ENCODE peak calls at places on chromosome 22, in five cellular contexts. M, Q, S, H and G are unnamed samples. For H3K36me3, the result is how much of the 10 kb centered on the place peaks cover.

GRCh38 chr22:36982136-36982535 is 37.1 kb downstream of the TST start:
- DNase-seq in M (no peak), Q (no peak), S (no peak), H (no peak), G (no peak)

GRCh38 chr22:30649430-30650007 is 13.9 kb downstream of the SLC35E4 start:
- DNase-seq in M (peak), Q (no peak), S (no peak), H (peak), G (peak)

GRCh38 chr22:40413873-40414272 is 43.5 kb downstream of the SGSM3 start:
- DNase-seq in M (no peak), Q (no peak), S (no peak), H (no peak), G (no peak)

GRCh38 chr22:17891427-17892167 is 117.3 kb upstream of the BID start:
- DNase-seq in M (no peak), Q (no peak), S (peak), H (peak), G (no peak)

GRCh38 chr22:26045051-26045450 is 124.2 kb upstream of the SEZ6L start:
- DNase-seq in M (no peak), Q (no peak), S (no peak), H (no peak), G (no peak)

GRCh38 chr22:21690401-21690801 is 24.6 kb downstream of the PPIL2 start:
- DNase-seq in M (no peak), Q (no peak), S (no peak), H (no peak), G (no peak)

GRCh38 chr22:44586337-44586990 is 88.4 kb upstream of the RTL6 start:
- DNase-seq in M (no peak), Q (no peak), S (no peak), H (no peak), G (no peak)

GRCh38 chr22:47274196-47274595 is 511.7 kb downstream of the TBC1D22A start:
- DNase-seq in M (no peak), Q (no peak), S (no peak), H (no peak), G (no peak)

GRCh38 chr22:21962655-21962949 is 10.0 kb upstream of the PPM1F start:
- DNase-seq in M (no peak), Q (no peak), S (no peak), H (no peak), G (no peak)

GRCh38 chr22:18108187-18108586 is 2.4 kb upstream of the TUBA8 start:
- DNase-seq in M (no peak), Q (no peak), S (no peak), H (no peak), G (no peak)

GRCh38 chr22:47002692-47003091 is 240.2 kb downstream of the TBC1D22A start:
- DNase-seq in M (no peak), Q (no peak), S (no peak), H (no peak), G (no peak)

GRCh38 chr22:11616811-11617210 is 3911.2 kb upstream of the OR11H1 start:
- DNase-seq in M (no peak), Q (no peak), S (no peak), H (no peak), G (no peak)

GRCh38 chr22:30297276-30298004 is 8.1 kb upstream of the CASTOR1 start:
- DNase-seq in M (no peak), Q (no peak), S (no peak), H (no peak), G (no peak)

GRCh38 chr22:30181459-30182353 is 64.9 kb downstream of the LIF start:
- DNase-seq in M (no peak), Q (no peak), S (no peak), H (no peak), G (no peak)

GRCh38 chr22:44392446-44392921 is 79.7 kb upstream of the SHISAL1 start:
- DNase-seq in M (peak), Q (no peak), S (no peak), H (no peak), G (no peak)

GRCh38 chr22:22005945-22006595 is 23.5 kb upstream of the TOP3B start:
- DNase-seq in M (no peak), Q (no peak), S (no peak), H (no peak), G (no peak)

GRCh38 chr22:40240671-40241070 is 62.9 kb downstream of the TNRC6B start:
- DNase-seq in M (no peak), Q (no peak), S (no peak), H (no peak), G (no peak)

GRCh38 chr22:36873614-36874308 is 13.0 kb downstream of the NCF4 start:
- DNase-seq in M (peak), Q (peak), S (peak), H (peak), G (peak)

GRCh38 chr22:29343313-29343805 is 27.9 kb upstream of the RASL10A start:
- DNase-seq in M (peak), Q (no peak), S (peak), H (no peak), G (no peak)

DNA sequence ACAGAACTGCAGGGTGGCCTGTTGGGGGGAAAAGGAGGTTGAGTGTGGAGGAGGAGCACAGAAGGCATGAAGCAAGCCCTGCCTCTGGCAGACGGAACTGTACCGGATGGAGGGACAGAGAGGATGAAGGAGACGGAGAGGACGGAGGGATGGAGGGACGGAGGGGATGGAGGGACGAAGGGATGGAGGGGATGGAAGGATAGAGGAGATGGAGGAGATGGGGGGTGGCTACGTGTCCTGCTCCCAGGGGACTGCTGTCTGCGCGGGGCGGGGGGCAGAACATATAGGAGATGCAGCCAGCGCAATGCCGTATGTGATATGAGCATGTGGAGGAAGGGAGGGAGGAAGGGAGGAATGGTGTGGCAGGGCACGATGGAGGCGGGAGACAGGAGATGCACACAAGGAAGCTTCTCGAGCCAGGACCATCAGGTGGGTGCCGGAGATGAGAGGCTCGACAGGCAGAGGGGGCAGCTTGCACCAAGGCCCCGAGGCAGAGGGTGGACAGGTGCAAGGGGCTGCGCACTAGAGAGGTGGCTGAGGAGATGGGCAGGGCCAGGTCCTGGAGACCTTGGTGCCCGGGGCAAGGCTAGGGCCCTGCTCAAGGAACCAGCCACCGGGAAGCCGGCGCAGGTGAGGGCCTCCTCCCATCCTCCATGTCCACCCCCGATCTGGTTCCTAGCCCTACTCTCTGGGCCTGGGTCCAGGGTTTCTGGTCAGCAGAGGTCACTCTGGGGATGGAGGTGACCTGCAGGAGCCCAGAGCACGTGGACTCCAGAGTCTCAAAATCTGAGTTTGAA is 25.3 kb downstream of the MAFF start:
- DNase-seq in M (no peak), Q (no peak), S (no peak), H (no peak), G (no peak)
- H3K36me3 ChIP-seq in M (under half), Q (half or more), S (half or more), H (under half), G (under half)

GRCh38 chr22:41781508-41781906 is 19.0 kb upstream of the CCDC134 start:
- DNase-seq in M (no peak), Q (no peak), S (no peak), H (no peak), G (no peak)
- H3K4me3 ChIP-seq in M (no peak), Q (no peak), S (no peak), H (no peak), G (peak)

GRCh38 chr22:35431483-35432205 is 31.7 kb downstream of the MCM5 start:
- DNase-seq in M (no peak), Q (no peak), S (no peak), H (no peak), G (no peak)
- H3K36me3 ChIP-seq in M (under half), Q (half or more), S (under half), H (under half), G (under half)

DNA sequence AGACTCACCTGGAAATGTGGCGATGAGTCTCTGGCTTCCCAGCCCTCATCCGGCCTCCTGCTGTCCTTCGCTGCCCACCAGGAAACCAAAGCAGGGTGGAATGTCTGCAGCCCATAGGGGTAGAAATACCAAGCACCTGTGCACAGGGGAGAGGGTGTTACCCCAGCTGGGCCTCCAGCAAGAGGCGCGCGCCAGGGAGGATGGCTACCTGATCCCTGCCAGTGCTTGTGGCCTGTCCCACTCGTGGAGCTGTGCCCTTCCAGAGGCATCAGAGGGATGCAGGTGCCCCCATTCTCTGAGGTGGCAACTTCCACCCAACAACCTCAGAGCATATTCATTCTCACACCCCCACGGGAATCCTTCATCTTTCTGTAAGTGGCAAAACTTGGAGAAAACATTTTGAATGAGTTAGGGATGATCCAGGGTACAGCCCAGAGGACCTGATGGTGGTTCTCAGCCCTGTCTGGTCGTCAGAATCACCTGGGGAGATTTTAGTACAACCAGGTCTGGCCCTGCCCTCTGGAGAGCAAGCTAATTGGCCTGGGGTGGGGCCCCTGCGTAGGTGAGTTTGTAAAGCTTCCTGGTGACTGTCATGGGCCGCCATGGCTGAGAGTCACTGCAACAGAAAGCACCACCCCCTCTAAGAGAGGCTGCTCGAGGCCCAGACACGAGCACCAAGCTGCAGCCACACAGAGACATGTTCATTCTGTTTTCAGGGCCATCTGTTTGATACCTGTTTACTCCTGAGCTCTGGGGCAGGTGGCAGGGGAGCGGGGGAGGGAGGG is 9.9 kb downstream of the SUN2 start:
- DNase-seq in M (no peak), Q (no peak), S (no peak), H (peak), G (no peak)
- H3K4me3 ChIP-seq in M (no peak), Q (no peak), S (no peak), H (no peak), G (no peak)

GRCh38 chr22:20151276-20151588 is 377 bp upstream of the CCDC188 start:
- DNase-seq in M (no peak), Q (no peak), S (no peak), H (no peak), G (no peak)

GRCh38 chr22:20154602-20155183 is 3.8 kb upstream of the CCDC188 start:
- DNase-seq in M (no peak), Q (no peak), S (no peak), H (no peak), G (no peak)

GRCh38 chr22:20150381-20151275 is at the start of gene CCDC188:
- DNase-seq in M (no peak), Q (no peak), S (no peak), H (no peak), G (no peak)

GRCh38 chr22:20153945-20154344 is 3.1 kb upstream of the CCDC188 start:
- DNase-seq in M (no peak), Q (no peak), S (no peak), H (no peak), G (no peak)

GRCh38 chr22:20152464-20152890 is 1.6 kb upstream of the CCDC188 start:
- DNase-seq in M (no peak), Q (no peak), S (no peak), H (no peak), G (no peak)
- H3K36me3 ChIP-seq in M (under half), Q (under half), S (under half), H (under half), G (under half)

DNA sequence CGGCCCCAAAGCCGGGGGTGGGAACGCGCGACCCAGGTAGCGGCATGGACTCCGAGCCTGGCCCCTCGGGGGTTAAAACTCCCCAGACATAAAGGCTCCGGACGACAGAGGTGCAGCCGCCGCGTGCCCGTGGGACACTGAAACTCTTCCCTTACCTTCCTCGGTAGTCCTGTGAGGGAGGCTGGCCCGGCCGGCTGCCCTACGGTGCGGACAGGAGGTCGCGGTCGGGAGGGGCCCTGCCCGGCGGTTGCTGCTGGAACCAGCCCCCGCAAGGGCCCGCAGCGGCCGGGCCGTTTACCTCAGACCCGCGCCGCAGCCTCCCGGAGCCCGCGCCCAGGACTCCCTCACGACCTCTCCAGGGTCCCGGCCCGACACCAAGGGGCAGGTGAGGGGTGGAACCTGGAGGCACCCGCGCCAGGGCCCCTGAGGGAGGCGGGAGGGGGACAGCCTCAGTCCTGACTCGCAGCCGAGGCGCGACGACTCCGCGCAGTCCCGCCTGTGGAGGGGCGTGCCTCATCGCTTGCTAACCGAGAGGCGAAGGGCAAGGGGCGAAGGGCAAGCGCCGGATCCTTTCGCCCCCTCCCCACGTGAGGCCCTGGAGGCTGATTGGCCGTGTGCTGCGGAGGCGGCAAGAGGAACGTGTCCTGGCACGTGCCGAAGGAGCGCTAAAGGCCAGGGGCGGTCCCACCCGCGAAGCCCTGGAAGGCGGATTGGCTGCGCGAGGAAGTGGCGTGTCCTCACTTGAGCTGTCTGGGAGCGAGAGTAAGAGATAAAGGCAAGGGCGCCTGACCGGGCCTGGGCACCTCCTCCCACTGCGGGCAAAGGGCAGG is at the start of gene UPB1:
- DNase-seq in M (no peak), Q (no peak), S (no peak), H (no peak), G (no peak)
- H3K4me3 ChIP-seq in M (peak), Q (no peak), S (peak), H (no peak), G (no peak)

DNA sequence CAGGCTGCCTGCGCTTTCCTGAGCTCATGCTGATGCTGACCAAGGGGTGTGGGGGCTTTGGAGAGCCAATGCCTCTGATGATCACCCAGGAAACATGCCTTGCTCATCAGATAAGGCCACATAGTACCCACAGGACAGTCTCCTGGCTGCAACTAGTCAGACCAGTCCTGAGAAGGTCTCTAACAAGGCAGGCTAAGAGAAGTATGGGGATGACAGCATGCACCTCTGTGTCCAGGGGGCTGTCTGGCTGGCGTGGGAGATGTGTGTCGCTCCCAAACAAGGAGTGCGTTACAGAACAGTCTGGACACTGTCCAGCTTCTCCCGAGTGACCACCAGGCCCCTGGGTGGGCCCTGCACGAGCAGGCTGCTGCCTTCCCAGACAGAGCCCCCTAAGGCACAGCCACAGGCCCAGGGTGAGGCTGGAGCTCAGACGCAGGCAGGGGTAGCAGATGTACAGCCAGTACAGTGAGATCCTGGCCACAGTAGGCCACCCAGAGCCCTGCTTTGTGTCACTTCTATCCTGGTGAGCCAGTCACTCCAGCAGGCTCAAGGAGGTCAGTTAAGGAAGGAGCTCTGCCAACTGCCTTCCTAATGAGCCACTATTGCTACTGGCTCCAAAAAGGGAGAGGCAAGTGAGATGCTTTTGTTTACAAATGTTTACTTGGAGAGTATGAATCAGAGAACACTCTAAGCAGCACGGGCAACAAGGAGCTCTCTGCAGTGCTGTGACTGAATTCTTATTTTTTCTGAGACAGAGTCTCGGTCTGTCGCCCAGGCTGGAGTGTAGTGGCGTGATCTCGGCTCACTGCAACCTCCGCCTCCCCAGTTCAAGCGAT is 66.0 kb upstream of the CLTCL1 start:
- DNase-seq in M (peak), Q (peak), S (no peak), H (no peak), G (no peak)
- H3K36me3 ChIP-seq in M (under half), Q (half or more), S (half or more), H (under half), G (half or more)

DNA sequence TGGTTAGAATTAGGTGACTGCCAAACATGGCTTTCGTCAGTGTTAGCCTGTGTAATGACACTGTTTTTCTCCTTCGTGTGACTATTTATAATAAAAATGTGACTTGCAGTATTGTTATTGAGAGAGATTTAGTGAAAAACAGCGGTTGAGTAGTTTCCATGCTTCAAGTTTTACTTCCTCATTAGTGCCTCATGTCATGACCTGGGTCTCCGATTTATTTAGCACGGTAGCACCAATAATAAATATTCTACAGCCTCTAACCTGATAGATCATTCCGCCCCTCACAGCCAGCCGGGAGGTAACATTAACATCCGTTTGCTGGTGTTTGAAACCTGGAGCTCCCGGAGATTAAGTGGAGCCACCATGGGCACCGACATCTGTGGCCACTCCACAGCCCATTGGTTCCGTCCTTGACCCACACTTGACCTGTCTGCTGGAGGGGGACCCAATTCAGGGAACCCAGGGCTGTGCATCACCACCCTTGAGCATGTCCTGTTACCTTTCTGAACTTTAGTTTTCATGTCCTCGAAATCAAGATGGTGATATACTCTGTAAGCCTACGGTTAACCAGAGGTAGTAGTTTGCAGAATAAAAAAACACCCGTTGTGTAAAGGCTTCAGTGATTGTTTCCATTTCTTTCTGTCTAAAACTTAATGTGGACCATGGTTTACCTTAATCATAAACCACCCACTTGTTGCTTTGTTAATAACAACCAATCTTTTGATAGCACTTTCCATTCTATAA is 104.1 kb downstream of the ATXN10 start:
- DNase-seq in M (no peak), Q (no peak), S (no peak), H (no peak), G (peak)
- H3K4me3 ChIP-seq in M (no peak), Q (no peak), S (no peak), H (no peak), G (peak)